ENCODE peak calls at places on chromosome 16, in eight cellular contexts. One of them, this sample, is unnamed.

GRCh38 chr16:86961133-86961720 is 356.0 kb downstream of the C16orf95 start:
- DNase-seq in cardiac muscle cell: no peak
- DNase-seq in fibroblast of lung: peak; percentile 36
- DNase-seq in ovary: no peak
- DNase-seq in uterus: no peak
- DNase-seq in endodermal cell: no peak
- DNase-seq in pancreas: no peak
- DNase-seq in neural progenitor cell: no peak
- DNase-seq in this sample: no peak

GRCh38 chr16:83100679-83101078 is 473.9 kb downstream of the CDH13 start:
- DNase-seq in fibroblast of lung: peak; percentile 11
- DNase-seq in pancreas: no peak
- DNase-seq in neural progenitor cell: no peak
- DNase-seq in endodermal cell: no peak
- DNase-seq in cardiac muscle cell: no peak
- DNase-seq in ovary: no peak
- DNase-seq in uterus: no peak
- DNase-seq in this sample: no peak

GRCh38 chr16:31265329-31266245 is 5.8 kb downstream of the ITGAM start:
- DNase-seq in fibroblast of lung: no peak
- DNase-seq in uterus: no peak
- DNase-seq in ovary: no peak
- DNase-seq in endodermal cell: peak; percentile 75
- DNase-seq in neural progenitor cell: no peak
- DNase-seq in pancreas: peak; percentile 51
- DNase-seq in cardiac muscle cell: no peak
- DNase-seq in this sample: peak; percentile 82

GRCh38 chr16:74034862-74035261 is 261.8 kb upstream of the PSMD7 start:
- DNase-seq in endodermal cell: no peak
- DNase-seq in ovary: no peak
- DNase-seq in neural progenitor cell: peak; percentile 66
- DNase-seq in fibroblast of lung: peak; percentile 69
- DNase-seq in cardiac muscle cell: peak; percentile 47
- DNase-seq in pancreas: no peak
- DNase-seq in uterus: no peak
- DNase-seq in this sample: no peak

GRCh38 chr16:19804538-19805323 is 79.9 kb downstream of the GPRC5B start:
- DNase-seq in uterus: no peak
- DNase-seq in cardiac muscle cell: no peak
- DNase-seq in fibroblast of lung: no peak
- DNase-seq in neural progenitor cell: peak; percentile 25
- DNase-seq in ovary: no peak
- DNase-seq in pancreas: peak; percentile 75
- DNase-seq in endodermal cell: peak; percentile 70
- DNase-seq in this sample: peak; percentile 4

GRCh38 chr16:66444049-66444481 is 17.0 kb downstream of the BEAN1 start:
- DNase-seq in pancreas: no peak
- DNase-seq in endodermal cell: peak; percentile 68
- DNase-seq in uterus: no peak
- DNase-seq in ovary: no peak
- DNase-seq in fibroblast of lung: no peak
- DNase-seq in cardiac muscle cell: no peak
- DNase-seq in neural progenitor cell: peak; percentile 72
- DNase-seq in this sample: no peak

GRCh38 chr16:4021070-4021779 is 95.0 kb downstream of the ADCY9 start:
- DNase-seq in cardiac muscle cell: no peak
- DNase-seq in pancreas: peak; percentile 95
- DNase-seq in fibroblast of lung: no peak
- DNase-seq in uterus: no peak
- DNase-seq in endodermal cell: no peak
- DNase-seq in ovary: no peak
- DNase-seq in neural progenitor cell: no peak
- DNase-seq in this sample: no peak

GRCh38 chr16:67949645-67950044 is 5.7 kb upstream of the LCAT start:
- DNase-seq in fibroblast of lung: no peak
- DNase-seq in uterus: no peak
- DNase-seq in ovary: no peak
- DNase-seq in endodermal cell: no peak
- DNase-seq in neural progenitor cell: no peak
- DNase-seq in cardiac muscle cell: no peak
- DNase-seq in pancreas: peak; percentile 52
- DNase-seq in this sample: no peak

GRCh38 chr16:674214-674881 is 1.1 kb upstream of the RHBDL1 start:
- DNase-seq in cardiac muscle cell: no peak
- DNase-seq in endodermal cell: no peak
- DNase-seq in fibroblast of lung: no peak
- DNase-seq in uterus: no peak
- DNase-seq in ovary: no peak
- DNase-seq in neural progenitor cell: no peak
- DNase-seq in pancreas: peak; percentile 79
- DNase-seq in this sample: no peak

GRCh38 chr16:49021136-49021535 is 260.5 kb downstream of the CBLN1 start:
- DNase-seq in neural progenitor cell: peak; percentile 25
- DNase-seq in fibroblast of lung: peak; percentile 47
- DNase-seq in cardiac muscle cell: no peak
- DNase-seq in endodermal cell: no peak
- DNase-seq in pancreas: no peak
- DNase-seq in uterus: no peak
- DNase-seq in ovary: no peak
- DNase-seq in this sample: no peak

GRCh38 chr16:84860383-84860782 is 40.6 kb downstream of the CRISPLD2 start:
- DNase-seq in fibroblast of lung: no peak
- DNase-seq in pancreas: no peak
- DNase-seq in uterus: no peak
- DNase-seq in endodermal cell: no peak
- DNase-seq in cardiac muscle cell: no peak
- DNase-seq in neural progenitor cell: no peak
- DNase-seq in ovary: no peak
- DNase-seq in this sample: no peak

GRCh38 chr16:30923554-30924085 is at the start of gene FBXL19:
- DNase-seq in cardiac muscle cell: peak; percentile 78
- DNase-seq in endodermal cell: peak; percentile 88
- DNase-seq in fibroblast of lung: no peak
- DNase-seq in neural progenitor cell: peak; percentile 89
- DNase-seq in ovary: peak; percentile 86
- DNase-seq in uterus: peak; percentile 67
- DNase-seq in pancreas: no peak
- DNase-seq in this sample: no peak

GRCh38 chr16:3190949-3191353 is 2.9 kb downstream of the OR1F1 start:
- DNase-seq in neural progenitor cell: peak; percentile 32
- DNase-seq in cardiac muscle cell: peak; percentile 21
- DNase-seq in endodermal cell: no peak
- DNase-seq in pancreas: no peak
- DNase-seq in ovary: no peak
- DNase-seq in uterus: no peak
- DNase-seq in fibroblast of lung: no peak
- DNase-seq in this sample: no peak

GRCh38 chr16:89525146-89525913 is 17.1 kb downstream of the SPG7 start:
- DNase-seq in uterus: no peak
- DNase-seq in ovary: no peak
- DNase-seq in endodermal cell: no peak
- DNase-seq in pancreas: no peak
- DNase-seq in neural progenitor cell: no peak
- DNase-seq in fibroblast of lung: no peak
- DNase-seq in cardiac muscle cell: peak; percentile 56
- DNase-seq in this sample: no peak

GRCh38 chr16:81873221-81873620 is 94.1 kb downstream of the PLCG2 start:
- DNase-seq in neural progenitor cell: no peak
- DNase-seq in cardiac muscle cell: no peak
- DNase-seq in fibroblast of lung: no peak
- DNase-seq in endodermal cell: no peak
- DNase-seq in uterus: no peak
- DNase-seq in pancreas: no peak
- DNase-seq in ovary: no peak
- DNase-seq in this sample: no peak

GRCh38 chr16:83031524-83031923 is 404.8 kb downstream of the CDH13 start:
- DNase-seq in endodermal cell: peak; percentile 53
- DNase-seq in fibroblast of lung: no peak
- DNase-seq in pancreas: no peak
- DNase-seq in uterus: no peak
- DNase-seq in ovary: no peak
- DNase-seq in cardiac muscle cell: no peak
- DNase-seq in neural progenitor cell: no peak
- DNase-seq in this sample: no peak

GRCh38 chr16:53282975-53283946 is 151.0 kb upstream of the RBL2 start:
- DNase-seq in endodermal cell: no peak
- DNase-seq in ovary: no peak
- DNase-seq in fibroblast of lung: peak; percentile 63
- DNase-seq in uterus: no peak
- DNase-seq in neural progenitor cell: peak; percentile 54
- DNase-seq in cardiac muscle cell: peak; percentile 10
- DNase-seq in pancreas: no peak
- DNase-seq in this sample: no peak

GRCh38 chr16:17448640-17449638 is 21.8 kb downstream of the XYLT1 start:
- DNase-seq in cardiac muscle cell: no peak
- DNase-seq in ovary: no peak
- DNase-seq in neural progenitor cell: no peak
- DNase-seq in uterus: no peak
- DNase-seq in pancreas: no peak
- DNase-seq in endodermal cell: no peak
- DNase-seq in fibroblast of lung: no peak
- DNase-seq in this sample: peak; percentile 18

GRCh38 chr16:84637709-84638108 is 10.6 kb upstream of the KLHL36 start:
- DNase-seq in pancreas: no peak
- DNase-seq in uterus: no peak
- DNase-seq in cardiac muscle cell: no peak
- DNase-seq in ovary: no peak
- DNase-seq in neural progenitor cell: no peak
- DNase-seq in fibroblast of lung: no peak
- DNase-seq in endodermal cell: no peak
- DNase-seq in this sample: no peak

GRCh38 chr16:57808589-57808988 is 6.3 kb upstream of the KIFC3 start:
- DNase-seq in neural progenitor cell: no peak
- DNase-seq in endodermal cell: no peak
- DNase-seq in cardiac muscle cell: no peak
- DNase-seq in uterus: no peak
- DNase-seq in fibroblast of lung: no peak
- DNase-seq in ovary: no peak
- DNase-seq in pancreas: no peak
- DNase-seq in this sample: no peak
- H3K4me3 ChIP-seq in neural progenitor cell: no peak overlapping the region
- H3K4me3 ChIP-seq in endodermal cell: no peak overlapping the region
- H3K4me3 ChIP-seq in cardiac muscle cell: no peak overlapping the region
- H3K4me3 ChIP-seq in uterus: peak overlapping the region; percentile 2
- H3K4me3 ChIP-seq in fibroblast of lung: peak overlapping the region; percentile 37
- H3K4me3 ChIP-seq in ovary: no peak overlapping the region
- H3K4me3 ChIP-seq in pancreas: no peak overlapping the region
- H3K4me3 ChIP-seq in this sample: no peak overlapping the region

DNA sequence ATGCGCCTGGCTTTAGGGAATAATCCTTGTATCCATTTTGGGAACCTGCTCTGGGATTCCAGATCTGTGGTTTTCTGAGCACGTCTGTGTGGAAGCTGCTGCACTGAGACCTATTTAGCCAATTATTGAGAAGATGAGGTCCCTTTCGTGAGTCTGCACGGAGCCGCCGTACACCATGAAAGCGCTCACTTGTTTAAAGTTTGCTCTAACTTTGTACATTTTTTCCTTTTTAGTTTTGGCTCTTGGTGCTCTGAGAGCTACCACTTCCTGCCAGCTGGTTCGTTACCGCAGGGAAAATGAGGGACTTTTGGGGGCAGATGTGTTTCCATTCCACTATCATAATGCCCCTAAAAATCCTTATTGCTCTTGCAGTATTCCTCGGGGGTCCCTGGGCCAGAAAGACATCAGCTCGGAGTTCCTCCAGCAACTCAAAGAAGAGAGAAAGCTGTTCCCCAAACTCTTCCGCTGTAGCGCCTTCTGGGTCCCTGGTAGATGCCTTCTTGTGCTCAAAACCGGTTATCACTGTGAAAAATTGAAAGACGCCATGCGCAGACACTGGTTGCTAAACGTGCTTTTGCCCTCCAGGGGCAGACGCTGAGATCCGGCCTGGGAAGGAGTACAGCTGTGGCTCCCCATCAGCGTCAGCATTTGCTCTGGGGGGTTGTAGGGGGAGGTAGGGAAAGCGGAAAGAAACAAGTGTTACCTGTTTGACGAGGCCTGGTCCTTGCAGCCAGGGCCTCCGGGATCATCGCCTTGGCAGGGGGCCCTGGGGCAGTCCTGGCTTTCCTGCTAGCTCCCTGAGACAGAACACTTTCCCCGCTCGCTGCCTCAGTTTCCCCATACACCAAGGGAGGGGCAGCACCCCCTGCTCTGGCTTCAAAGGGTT is 238.1 kb downstream of the MRTFB start:
- DNase-seq in ovary: no peak
- DNase-seq in endodermal cell: peak; percentile 85
- DNase-seq in fibroblast of lung: peak; percentile 31
- DNase-seq in uterus: no peak
- DNase-seq in pancreas: peak; percentile 92
- DNase-seq in cardiac muscle cell: no peak
- DNase-seq in neural progenitor cell: peak; percentile 42
- DNase-seq in this sample: peak; percentile 65
- TF ChIP-seq CTCF in ovary: no peak
- TF ChIP-seq CTCF in endodermal cell: peak; percentile 51
- TF ChIP-seq CTCF in fibroblast of lung: peak; percentile 7
- TF ChIP-seq CTCF in uterus: no peak
- TF ChIP-seq CTCF in pancreas: no peak
- TF ChIP-seq CTCF in cardiac muscle cell: peak; percentile 8
- TF ChIP-seq CTCF in neural progenitor cell: peak; percentile 26
- TF ChIP-seq CTCF in this sample: peak; percentile 32

GRCh38 chr16:50774960-50775359 is 33.1 kb downstream of the CYLD start:
- DNase-seq in endodermal cell: no peak
- DNase-seq in cardiac muscle cell: no peak
- DNase-seq in uterus: no peak
- DNase-seq in ovary: no peak
- DNase-seq in neural progenitor cell: no peak
- DNase-seq in pancreas: no peak
- DNase-seq in fibroblast of lung: no peak
- DNase-seq in this sample: no peak

GRCh38 chr16:50767197-50767596 is 25.3 kb downstream of the CYLD start:
- DNase-seq in uterus: no peak
- DNase-seq in fibroblast of lung: no peak
- DNase-seq in endodermal cell: no peak
- DNase-seq in cardiac muscle cell: no peak
- DNase-seq in neural progenitor cell: no peak
- DNase-seq in ovary: no peak
- DNase-seq in pancreas: no peak
- DNase-seq in this sample: no peak

GRCh38 chr16:50776042-50776441 is 34.2 kb downstream of the CYLD start:
- DNase-seq in fibroblast of lung: no peak
- DNase-seq in uterus: no peak
- DNase-seq in neural progenitor cell: no peak
- DNase-seq in cardiac muscle cell: no peak
- DNase-seq in endodermal cell: no peak
- DNase-seq in pancreas: no peak
- DNase-seq in ovary: no peak
- DNase-seq in this sample: no peak

GRCh38 chr16:50774405-50774804 is 32.5 kb downstream of the CYLD start:
- DNase-seq in ovary: no peak
- DNase-seq in cardiac muscle cell: no peak
- DNase-seq in fibroblast of lung: no peak
- DNase-seq in endodermal cell: no peak
- DNase-seq in uterus: no peak
- DNase-seq in pancreas: no peak
- DNase-seq in neural progenitor cell: no peak
- DNase-seq in this sample: no peak

GRCh38 chr16:50771366-50771765 is 29.5 kb downstream of the CYLD start:
- DNase-seq in ovary: no peak
- DNase-seq in fibroblast of lung: peak; percentile 77
- DNase-seq in pancreas: no peak
- DNase-seq in endodermal cell: no peak
- DNase-seq in cardiac muscle cell: no peak
- DNase-seq in uterus: no peak
- DNase-seq in neural progenitor cell: no peak
- DNase-seq in this sample: no peak
- H3K36me3 ChIP-seq in ovary: no peaks in the 10 kb centered on the region
- H3K36me3 ChIP-seq in fibroblast of lung: no peaks in the 10 kb centered on the region
- H3K36me3 ChIP-seq in pancreas: no peaks in the 10 kb centered on the region
- H3K36me3 ChIP-seq in endodermal cell: peaks cover 1% of the 10 kb centered on the region
- H3K36me3 ChIP-seq in cardiac muscle cell: no peaks in the 10 kb centered on the region
- H3K36me3 ChIP-seq in uterus: no peaks in the 10 kb centered on the region
- H3K36me3 ChIP-seq in neural progenitor cell: no peaks in the 10 kb centered on the region
- H3K36me3 ChIP-seq in this sample: no peaks in the 10 kb centered on the region

GRCh38 chr16:69190046-69190588 is 3.2 kb downstream of the SNTB2 start:
- DNase-seq in neural progenitor cell: no peak
- DNase-seq in cardiac muscle cell: no peak
- DNase-seq in ovary: no peak
- DNase-seq in uterus: no peak
- DNase-seq in pancreas: no peak
- DNase-seq in endodermal cell: no peak
- DNase-seq in fibroblast of lung: no peak
- DNase-seq in this sample: no peak
- H3K4me3 ChIP-seq in neural progenitor cell: no peak overlapping the region
- H3K4me3 ChIP-seq in cardiac muscle cell: no peak overlapping the region
- H3K4me3 ChIP-seq in ovary: no peak overlapping the region
- H3K4me3 ChIP-seq in uterus: no peak overlapping the region
- H3K4me3 ChIP-seq in pancreas: no peak overlapping the region
- H3K4me3 ChIP-seq in endodermal cell: no peak overlapping the region
- H3K4me3 ChIP-seq in fibroblast of lung: peak overlapping the region; percentile 21
- H3K4me3 ChIP-seq in this sample: no peak overlapping the region

This sample was measured in GM06990.